ENCODE peak calls at places on chromosome 7, in five cellular contexts. V is anterior cingulate cortex, D is CMK, C is HFFc6, O is GM10248. Q is an unnamed sample.

GRCh38 chr7:157561816-157562410 is 225.1 kb downstream of the DNAJB6 start:
- DNase-seq in V (no peak), D (no peak), C (no peak), O (no peak), Q (no peak)

GRCh38 chr7:33076737-33077136 is 14.2 kb upstream of the NT5C3A start:
- DNase-seq in V (no peak), D (no peak), C (no peak), O (no peak), Q (no peak)

GRCh38 chr7:7862393-7862792 is 106.2 kb upstream of the GLCCI1 start:
- DNase-seq in V (no peak), D (no peak), C (no peak), O (no peak), Q (no peak)

GRCh38 chr7:106609416-106609815 is 51.5 kb downstream of the CCDC71L start:
- DNase-seq in V (no peak), D (no peak), C (peak), O (no peak), Q (no peak)

GRCh38 chr7:64883113-64883905 is 19.8 kb upstream of the ZNF273 start:
- DNase-seq in V (no peak), D (no peak), C (no peak), O (no peak), Q (no peak)

GRCh38 chr7:99314504-99314903 is 11.2 kb upstream of the ARPC1A start:
- DNase-seq in V (no peak), D (no peak), C (no peak), O (peak), Q (no peak)

GRCh38 chr7:124261710-124262109 is 228.8 kb upstream of the TMEM229A start:
- DNase-seq in V (no peak), D (no peak), C (no peak), O (no peak), Q (no peak)

GRCh38 chr7:24825931-24826661 is 68.8 kb upstream of the GSDME start:
- DNase-seq in V (no peak), D (no peak), C (peak), O (no peak), Q (peak)

GRCh38 chr7:23106491-23106800 is 861 bp downstream of the KLHL7 start:
- DNase-seq in V (no peak), D (no peak), C (no peak), O (no peak), Q (no peak)

GRCh38 chr7:134779741-134780065 is 269 bp downstream of the CALD1 start:
- DNase-seq in V (no peak), D (no peak), C (no peak), O (no peak), Q (no peak)

GRCh38 chr7:100088095-100088620 is 611 bp upstream of the COPS6 start:
- DNase-seq in V (no peak), D (no peak), C (no peak), O (no peak), Q (no peak)

Q was measured in PC-9.